ENCODE peak calls at places on chromosomes 2 and 18, in ten cellular contexts. I is WERI-Rb-1; S is fibroblast of mammary gland; Q is NCI-H446 treated with DMSO at 0.1 percent for 48 hours; U is stromal cell of bone marrow; A is BE2C; F is GM23248; K is activated CD8-positive, alpha-beta memory T cell treated with anti-CD3 and anti-CD28 coated beads for 1 hour; R is activated naive CD4-positive, alpha-beta T cell; L is mesothelial cell of epicardium. O is an unnamed sample.

GRCh38 chr2:145123606-145124005 is 603.7 kb upstream of the ZEB2 start:
- DNase-seq in I (peak), S (peak), Q (no peak), U (no peak), A (peak), F (no peak), K (no peak), R (no peak), L (no peak), O (no peak)

GRCh38 chr2:44324971-44325426 is 36.3 kb downstream of the PREPL start:
- DNase-seq in I (no peak), S (peak), Q (no peak), U (peak), A (no peak), F (peak), K (no peak), R (no peak), L (no peak), O (no peak)

GRCh38 chr2:232029336-232029735 is 67.8 kb downstream of the DIS3L2 start:
- DNase-seq in I (no peak), S (no peak), Q (no peak), U (no peak), A (no peak), F (no peak), K (no peak), R (no peak), L (no peak), O (no peak)

GRCh38 chr18:79961527-79962291 is 2.7 kb upstream of the HSBP1L1 start:
- DNase-seq in I (no peak), S (peak), Q (no peak), U (no peak), A (no peak), F (peak), K (no peak), R (no peak), L (no peak), O (no peak)

GRCh38 chr2:72921088-72921851 is 4.0 kb downstream of the EMX1 start:
- DNase-seq in I (no peak), S (no peak), Q (no peak), U (no peak), A (no peak), F (no peak), K (no peak), R (no peak), L (peak), O (no peak)

GRCh38 chr2:61356958-61357350 is 113.9 kb downstream of the USP34 start:
- DNase-seq in I (no peak), S (peak), Q (no peak), U (peak), A (no peak), F (peak), K (no peak), R (no peak), L (no peak), O (no peak)

GRCh38 chr2:2919574-2920365 is 457.8 kb downstream of the EIPR1 start:
- DNase-seq in I (peak), S (no peak), Q (no peak), U (no peak), A (peak), F (no peak), K (no peak), R (no peak), L (no peak), O (peak)

GRCh38 chr2:20196053-20196880 is 28.7 kb downstream of the SDC1 start:
- DNase-seq in I (no peak), S (no peak), Q (no peak), U (no peak), A (no peak), F (no peak), K (no peak), R (no peak), L (no peak), O (no peak)

GRCh38 chr2:102126169-102126568 is 16.4 kb upstream of the IL1R1 start:
- DNase-seq in I (no peak), S (no peak), Q (no peak), U (no peak), A (no peak), F (no peak), K (no peak), R (no peak), L (no peak), O (no peak)

GRCh38 chr2:173159794-173160463 is 84.3 kb downstream of the MAP3K20 start:
- DNase-seq in I (no peak), S (peak), Q (no peak), U (peak), A (no peak), F (peak), K (no peak), R (no peak), L (no peak), O (no peak)

GRCh38 chr2:241558532-241559488 is at the start of gene BOK:
- DNase-seq in I (peak), S (peak), Q (no peak), U (peak), A (peak), F (peak), K (no peak), R (no peak), L (no peak), O (peak)

GRCh38 chr2:190853659-190854386 is 26.8 kb upstream of the GLS start:
- DNase-seq in I (no peak), S (peak), Q (peak), U (no peak), A (no peak), F (peak), K (no peak), R (no peak), L (no peak), O (no peak)

GRCh38 chr2:235506291-235506996 is 12.6 kb downstream of the AGAP1 start:
- DNase-seq in I (no peak), S (peak), Q (no peak), U (no peak), A (no peak), F (peak), K (no peak), R (no peak), L (no peak), O (no peak)

GRCh38 chr2:126244937-126245336 is 411.0 kb upstream of the GYPC start:
- DNase-seq in I (peak), S (peak), Q (no peak), U (no peak), A (peak), F (peak), K (no peak), R (no peak), L (peak), O (no peak)

GRCh38 chr2:15881120-15881433 is 59.3 kb upstream of the MYCN start:
- DNase-seq in I (no peak), S (no peak), Q (no peak), U (no peak), A (no peak), F (no peak), K (no peak), R (no peak), L (no peak), O (no peak)

GRCh38 chr18:77061946-77062517 is 70.6 kb downstream of the MBP start:
- DNase-seq in I (peak), S (no peak), Q (no peak), U (no peak), A (no peak), F (no peak), K (no peak), R (no peak), L (no peak), O (no peak)

GRCh38 chr2:64268330-64268729 is 124.1 kb upstream of the PELI1 start:
- DNase-seq in I (no peak), S (no peak), Q (peak), U (no peak), A (no peak), F (no peak), K (no peak), R (no peak), L (no peak), O (no peak)

GRCh38 chr2:173680574-173680973 is 284.6 kb downstream of the SP3 start:
- DNase-seq in I (no peak), S (no peak), Q (no peak), U (peak), A (no peak), F (no peak), K (no peak), R (no peak), L (no peak), O (no peak)

GRCh38 chr2:159755788-159756187 is 42.2 kb downstream of the CD302 start:
- DNase-seq in I (no peak), S (peak), Q (no peak), U (no peak), A (no peak), F (peak), K (no peak), R (no peak), L (no peak), O (no peak)

GRCh38 chr2:231683292-231683898 is 24.9 kb upstream of the PTMA start:
- DNase-seq in I (peak), S (no peak), Q (peak), U (no peak), A (no peak), F (no peak), K (no peak), R (no peak), L (no peak), O (no peak)

GRCh38 chr2:233810385-233810784 is 32.3 kb downstream of the MROH2A start:
- DNase-seq in I (peak), S (no peak), Q (no peak), U (no peak), A (no peak), F (no peak), K (no peak), R (no peak), L (no peak), O (no peak)

GRCh38 chr2:61763605-61764034 is 90.2 kb downstream of the FAM161A start:
- DNase-seq in I (peak), S (peak), Q (peak), U (peak), A (peak), F (peak), K (no peak), R (no peak), L (no peak), O (no peak)

GRCh38 chr2:2719015-2719414 is 387.9 kb upstream of the MYT1L start:
- DNase-seq in I (no peak), S (no peak), Q (no peak), U (no peak), A (no peak), F (peak), K (no peak), R (no peak), L (no peak), O (no peak)

GRCh38 chr2:44398243-44398897 is 36.6 kb downstream of the CAMKMT start:
- DNase-seq in I (no peak), S (no peak), Q (no peak), U (no peak), A (no peak), F (peak), K (no peak), R (no peak), L (no peak), O (no peak)

GRCh38 chr18:31206787-31207381 is 44.2 kb upstream of the DSC1 start:
- DNase-seq in I (no peak), S (peak), Q (no peak), U (peak), A (peak), F (no peak), K (no peak), R (no peak), L (peak), O (no peak)

GRCh38 chr2:9153589-9153988 is 53.0 kb upstream of the ASAP2 start:
- DNase-seq in I (no peak), S (no peak), Q (no peak), U (no peak), A (no peak), F (peak), K (no peak), R (no peak), L (no peak), O (no peak)

O was measured in D721Med.